ENCODE peak calls at places on chromosome 17, in nine cellular contexts. J, E, Y, L, U, P, Z, R and O are unnamed samples.

GRCh38 chr17:66233023-66233753 is 4.0 kb upstream of the APOH start:
- DNase-seq in E (no peak), Z (no peak), P (no peak), R (no peak), Y (no peak), J (no peak), L (no peak), U (no peak), O (no peak)

GRCh38 chr17:8862213-8863056 is 5.0 kb downstream of the PIK3R6 start:
- DNase-seq in L (no peak), Z (no peak), Y (no peak), U (no peak), J (no peak), P (no peak), R (no peak), E (no peak), O (no peak)

GRCh38 chr17:74213897-74214386 is 571 bp downstream of the TTYH2 start:
- DNase-seq in Y (peak), R (no peak), E (peak), L (no peak), P (no peak), J (no peak), Z (no peak), U (no peak), O (no peak)

GRCh38 chr17:79914813-79915740 is 75.8 kb upstream of the CBX4 start:
- DNase-seq in P (no peak), J (no peak), L (no peak), Y (no peak), U (no peak), Z (no peak), E (no peak), R (no peak), O (no peak)

GRCh38 chr17:298791-299450 is 53.7 kb downstream of the RPH3AL start:
- DNase-seq in Z (no peak), R (peak), U (no peak), Y (peak), J (no peak), E (peak), P (no peak), L (no peak), O (no peak)

GRCh38 chr17:71632328-71632727 is 488.5 kb upstream of the SOX9 start:
- DNase-seq in U (no peak), Y (no peak), P (no peak), L (no peak), Z (no peak), E (no peak), J (no peak), R (no peak), O (no peak)

GRCh38 chr17:35612924-35613521 is 25.9 kb downstream of the AP2B1 start:
- DNase-seq in E (no peak), P (peak), R (no peak), Y (no peak), U (peak), J (no peak), Z (no peak), L (no peak), O (peak)

GRCh38 chr17:73251871-73252270 is 9.8 kb downstream of the CPSF4L start:
- DNase-seq in E (no peak), J (no peak), U (no peak), L (no peak), P (no peak), R (no peak), Y (no peak), Z (no peak), O (no peak)

GRCh38 chr17:9252525-9252924 is 231.2 kb downstream of the NTN1 start:
- DNase-seq in U (no peak), E (no peak), Z (no peak), P (no peak), Y (no peak), J (no peak), L (no peak), R (no peak), O (no peak)

GRCh38 chr17:6325741-6326140 is 109.2 kb downstream of the AIPL1 start:
- DNase-seq in R (no peak), L (no peak), Z (no peak), E (no peak), J (no peak), P (no peak), Y (no peak), U (no peak), O (no peak)

GRCh38 chr17:78924481-78925151 is 571 bp downstream of the TIMP2 start:
- DNase-seq in Y (peak), U (peak), L (no peak), R (no peak), Z (no peak), J (no peak), E (no peak), P (no peak), O (no peak)

GRCh38 chr17:44363613-44364159 is at the start of gene FAM171A2:
- DNase-seq in R (no peak), Y (peak), L (no peak), U (peak), Z (no peak), P (peak), E (no peak), J (peak), O (peak)
- TF ChIP-seq EP300 in R (no peak), Y (no peak), L (no peak), U (no peak), Z (no peak), P (no peak), E (no peak), J (no peak), O (no peak)

GRCh38 chr17:2695243-2695960 is 16.2 kb downstream of the CLUH start:
- DNase-seq in P (no peak), J (no peak), L (no peak), E (peak), U (peak), Z (no peak), Y (peak), R (no peak), O (peak)
- TF ChIP-seq EP300 in P (no peak), J (no peak), L (no peak), E (no peak), U (no peak), Z (no peak), Y (no peak), R (no peak), O (no peak)

DNA sequence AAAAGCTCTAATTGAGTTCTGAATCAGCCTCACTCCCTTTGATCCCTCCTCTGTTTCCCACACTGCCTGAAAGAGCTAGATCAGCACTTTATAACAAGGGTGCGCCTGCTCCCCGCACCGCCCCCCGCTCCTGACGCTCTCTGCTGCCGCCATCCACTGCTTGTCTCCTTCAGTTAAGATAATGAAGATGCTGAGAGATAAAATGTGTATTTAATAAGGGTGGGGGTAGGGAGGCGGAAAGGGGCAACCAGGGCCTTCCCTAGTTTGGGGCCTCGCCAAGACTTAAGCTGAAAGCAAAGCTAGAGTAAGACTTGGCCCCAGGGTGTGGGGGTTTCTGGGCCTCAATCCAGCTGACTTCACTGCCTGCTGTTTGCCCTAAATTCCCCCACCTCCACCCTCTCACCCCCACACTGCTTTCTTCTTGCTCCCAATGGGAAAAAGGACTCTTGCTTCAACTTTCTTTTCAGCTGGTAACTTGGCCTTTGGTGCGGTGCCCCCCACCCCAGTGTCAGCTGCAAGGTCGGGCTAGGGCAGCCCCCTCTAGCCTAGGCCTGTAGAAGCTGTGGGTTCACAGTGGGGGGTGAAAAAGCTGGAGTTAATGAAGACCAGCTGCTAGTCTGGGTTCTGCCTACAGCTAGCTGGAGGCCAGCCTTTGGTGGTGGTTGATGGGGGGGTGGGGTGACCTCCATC is 1.8 kb upstream of the RARA start:
- DNase-seq in P (peak), J (no peak), E (peak), R (no peak), U (peak), L (no peak), Y (peak), Z (no peak), O (no peak)
- TF ChIP-seq EP300 in P (peak), J (no peak), E (no peak), R (no peak), U (peak), L (no peak), Y (no peak), Z (no peak), O (no peak)

GRCh38 chr17:17782425-17783120 is 54.2 kb downstream of the SREBF1 start:
- DNase-seq in U (peak), L (no peak), Y (peak), E (no peak), J (no peak), P (peak), R (no peak), Z (no peak), O (peak)

GRCh38 chr17:17779015-17779611 is 57.7 kb downstream of the SREBF1 start:
- DNase-seq in Y (peak), J (no peak), P (no peak), U (peak), Z (no peak), E (no peak), R (no peak), L (no peak), O (no peak)

GRCh38 chr17:17783121-17783824 is 53.5 kb downstream of the SREBF1 start:
- DNase-seq in J (no peak), E (no peak), R (no peak), P (peak), Y (peak), Z (peak), U (peak), L (peak), O (peak)

GRCh38 chr17:17781591-17782424 is 55.0 kb downstream of the SREBF1 start:
- DNase-seq in R (peak), Z (no peak), E (peak), P (no peak), U (peak), L (no peak), J (peak), Y (peak), O (peak)

GRCh38 chr17:17780941-17781590 is 55.7 kb downstream of the SREBF1 start:
- DNase-seq in U (peak), L (peak), Z (no peak), R (no peak), J (no peak), P (no peak), Y (peak), E (peak), O (peak)
- TF ChIP-seq EP300 in U (no peak), L (no peak), Z (no peak), R (no peak), J (no peak), P (no peak), Y (no peak), E (no peak), O (no peak)

DNA sequence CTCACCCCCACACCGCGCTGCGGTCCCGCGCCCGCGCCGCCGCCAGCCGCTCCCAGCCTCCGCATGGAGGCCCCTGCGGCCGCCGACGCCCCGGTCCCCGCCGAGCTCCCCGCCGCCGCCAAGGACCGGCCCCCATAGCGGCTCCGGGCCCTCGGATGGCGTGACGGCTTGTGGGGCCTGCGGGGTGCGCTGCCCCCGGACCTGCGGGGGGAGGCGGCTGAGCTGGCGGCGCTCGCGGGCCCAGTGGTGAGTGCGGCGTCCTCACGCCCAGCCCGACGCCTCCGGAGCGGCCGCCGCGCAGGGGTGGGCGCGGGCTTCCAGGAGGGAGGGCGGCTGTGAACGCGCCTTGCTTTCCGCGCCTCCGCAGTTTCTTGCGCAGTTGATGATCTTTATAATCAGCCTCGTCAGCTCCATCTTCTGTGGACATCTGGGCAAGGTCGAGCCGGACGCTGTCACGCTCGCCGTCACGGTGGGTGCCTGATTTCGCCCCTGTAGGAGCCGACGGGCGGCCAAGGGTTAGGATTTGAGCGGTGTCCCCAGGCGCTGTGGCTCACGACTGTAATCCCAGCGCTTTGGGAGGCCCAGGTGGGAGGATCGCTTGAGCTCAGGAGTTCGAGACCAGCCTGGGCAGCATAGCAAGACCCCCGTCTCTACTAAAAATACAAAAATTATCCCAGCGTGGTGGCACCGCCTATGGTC is 46.4 kb downstream of the SLC47A1 start:
- DNase-seq in U (peak), R (no peak), E (no peak), L (no peak), Y (peak), J (no peak), Z (no peak), P (no peak), O (no peak)
- TF ChIP-seq EP300 in U (no peak), R (no peak), E (no peak), L (no peak), Y (no peak), J (no peak), Z (no peak), P (no peak), O (no peak)

DNA sequence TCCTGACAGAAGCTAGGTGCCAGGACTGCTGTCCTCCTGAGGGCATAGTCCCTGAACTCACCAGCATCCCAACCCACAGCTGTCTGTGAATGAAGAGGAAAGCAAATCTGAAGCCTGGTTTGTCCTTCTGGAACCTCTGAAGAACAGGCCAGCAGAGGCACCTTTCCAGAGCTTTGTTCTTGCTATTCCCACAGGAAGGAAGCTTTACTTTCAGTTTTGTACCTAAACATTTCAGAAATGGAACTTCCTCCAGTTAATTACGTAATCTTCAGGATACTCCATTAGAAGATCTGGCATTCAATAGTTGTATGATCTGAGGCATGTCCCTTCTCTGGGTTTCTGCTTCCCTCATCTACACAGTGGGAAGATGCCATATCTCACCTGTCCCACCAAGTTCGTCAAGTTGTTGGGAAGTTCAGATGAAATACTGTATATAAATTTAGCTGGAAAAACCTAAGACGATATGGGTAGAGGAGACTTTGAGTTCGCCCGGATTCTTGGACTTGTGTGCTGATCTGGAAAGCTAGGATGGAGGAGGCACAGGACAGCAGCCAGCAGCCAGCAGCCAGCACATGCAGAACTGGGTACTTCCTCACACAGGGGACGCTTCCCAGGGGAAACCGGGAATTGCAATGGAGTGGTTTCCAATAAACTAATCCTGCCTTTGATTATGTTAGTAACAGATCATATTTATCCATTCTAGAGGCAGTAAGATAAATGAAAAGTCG is 22.4 kb downstream of the NXPH3 start:
- DNase-seq in Z (no peak), P (no peak), J (no peak), E (no peak), R (no peak), Y (no peak), U (no peak), L (no peak), O (no peak)
- TF ChIP-seq EP300 in Z (no peak), P (no peak), J (no peak), E (no peak), R (no peak), Y (no peak), U (no peak), L (no peak), O (no peak)

DNA sequence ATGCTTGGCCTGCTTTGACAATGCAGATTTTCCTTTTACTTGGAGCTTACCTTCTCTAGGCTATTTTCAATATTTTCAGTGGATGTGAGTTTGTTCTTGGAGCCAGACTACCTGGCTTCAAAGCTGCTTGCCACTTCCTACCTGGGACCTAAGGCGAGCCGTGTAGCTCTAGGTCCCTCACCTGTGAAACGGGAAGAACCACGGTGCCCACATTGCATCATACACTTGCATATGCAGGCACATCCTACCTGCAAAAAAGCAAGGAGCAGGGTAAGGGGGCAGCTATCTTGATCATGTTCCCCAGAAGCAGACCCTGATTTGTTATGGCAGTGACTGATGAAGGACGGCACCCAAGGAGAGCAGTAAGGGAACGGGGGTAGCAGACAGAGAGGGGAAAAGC is 27.0 kb upstream of the MPRIP start:
- DNase-seq in Y (no peak), J (no peak), U (no peak), P (no peak), E (no peak), L (no peak), Z (no peak), R (no peak), O (no peak)
- TF ChIP-seq EP300 in Y (no peak), J (no peak), U (no peak), P (no peak), E (no peak), L (no peak), Z (no peak), R (no peak), O (no peak)

GRCh38 chr17:21275047-21275578 is 9.4 kb upstream of the MAP2K3 start:
- DNase-seq in Y (peak), P (no peak), E (no peak), J (no peak), R (no peak), L (no peak), U (peak), Z (no peak), O (no peak)
- TF ChIP-seq EP300 in Y (no peak), P (no peak), E (no peak), J (no peak), R (no peak), L (no peak), U (no peak), Z (no peak), O (no peak)

DNA sequence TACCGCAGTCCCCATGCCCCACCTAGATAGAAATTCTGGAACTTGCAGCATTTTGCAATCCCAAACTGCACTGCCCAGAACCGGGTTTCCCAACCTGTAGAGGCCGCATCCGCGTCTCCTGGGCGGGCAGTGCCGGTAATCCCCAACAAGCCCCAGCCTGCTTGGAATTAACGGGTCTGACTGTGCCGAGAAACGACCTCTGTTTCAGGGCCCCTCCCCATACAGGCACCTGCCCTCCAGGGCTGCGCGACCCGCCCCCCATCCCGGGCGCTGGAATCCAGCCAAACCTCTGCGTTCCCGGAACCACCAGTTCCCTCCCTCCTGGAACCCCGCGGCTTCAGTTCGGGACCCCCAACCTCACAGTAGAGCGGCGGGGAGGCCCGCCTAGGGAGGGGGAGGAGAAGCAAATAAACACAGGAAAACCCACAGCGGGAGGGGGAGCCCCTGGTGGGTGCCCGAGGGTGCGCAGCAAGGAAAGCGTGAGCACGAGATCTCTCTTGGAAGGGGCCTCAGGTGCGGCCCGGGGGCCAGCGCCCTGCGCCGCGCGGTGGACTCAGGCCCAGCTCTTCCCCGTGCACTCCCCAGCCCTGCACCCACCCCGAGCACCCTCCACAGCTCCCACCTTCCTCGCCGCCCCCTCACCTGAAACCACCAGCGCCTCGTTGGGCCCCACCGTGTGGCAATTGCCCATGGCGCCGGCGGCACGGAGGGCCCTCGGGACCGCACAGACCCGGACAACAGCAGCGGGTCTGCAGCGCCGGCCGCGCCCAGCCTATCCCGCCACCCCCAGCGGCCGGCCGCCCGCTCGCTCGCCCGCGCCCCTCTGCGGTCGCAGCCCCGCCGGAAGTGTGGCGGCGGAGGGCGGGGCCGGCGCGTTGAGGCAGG is at the start of gene FLOT2:
- DNase-seq in L (peak), P (peak), U (peak), J (peak), E (peak), Z (no peak), Y (peak), R (peak), O (peak)
- TF ChIP-seq EP300 in L (no peak), P (no peak), U (no peak), J (no peak), E (no peak), Z (no peak), Y (peak), R (no peak), O (no peak)

GRCh38 chr17:64661981-64662773 is at the start of gene SMURF2:
- DNase-seq in Z (no peak), P (peak), L (peak), Y (peak), E (peak), U (peak), R (peak), J (peak), O (peak)

GRCh38 chr17:64655704-64656103 is 6.4 kb downstream of the SMURF2 start:
- DNase-seq in J (no peak), R (no peak), U (no peak), E (no peak), Y (no peak), P (no peak), Z (no peak), L (no peak), O (no peak)

GRCh38 chr17:64657610-64658125 is 4.4 kb downstream of the SMURF2 start:
- DNase-seq in P (no peak), J (no peak), Z (no peak), E (no peak), R (no peak), L (no peak), Y (no peak), U (no peak), O (no peak)

GRCh38 chr17:64661731-64661980 is 451 bp downstream of the SMURF2 start:
- DNase-seq in Z (no peak), P (no peak), Y (peak), R (peak), U (no peak), J (no peak), E (no peak), L (no peak), O (no peak)

DNA sequence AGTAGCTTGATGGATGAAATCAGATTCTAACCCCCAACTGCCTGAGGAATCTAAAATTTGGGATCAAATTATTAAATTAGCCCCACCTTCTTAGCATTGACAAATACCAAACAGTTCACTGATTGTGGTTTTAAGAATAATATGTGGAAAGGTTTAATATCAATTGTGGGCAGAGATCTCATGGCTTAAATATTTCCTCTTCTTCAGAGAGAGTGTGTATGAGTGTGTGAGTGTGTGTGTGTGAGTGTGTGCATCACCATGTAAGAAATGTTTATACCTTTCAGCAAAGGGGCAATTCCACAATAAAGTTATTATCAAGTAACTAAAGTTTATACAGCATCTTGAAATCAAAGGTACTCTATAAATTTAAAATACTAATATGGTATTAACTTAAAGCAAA is 3.2 kb downstream of the SMURF2 start:
- DNase-seq in P (no peak), E (no peak), Y (no peak), Z (no peak), L (no peak), U (no peak), J (no peak), R (no peak), O (no peak)
- TF ChIP-seq EP300 in P (no peak), E (no peak), Y (no peak), Z (no peak), L (no peak), U (peak), J (no peak), R (no peak), O (no peak)